ENCODE peak calls at places on chromosomes 12 and 14, in eight cellular contexts. O is upper lobe of right lung; T is CD8-positive, alpha-beta T cell; I is pancreas; J is upper lobe of left lung; L is lower lobe of right lung; Q is heart right ventricle; N is RWPE2. U is an unnamed sample.

GRCh38 chr14:102568115-102568614 is 24.3 kb upstream of the RCOR1 start:
- ATAC-seq in O (peak; percentile 88), T (peak; percentile 98), I (peak; percentile 93), J (peak; percentile 76), L (peak; percentile 84), Q (no peak), N (peak; percentile 92), U (no peak)

GRCh38 chr12:15830538-15830937 is 41.4 kb upstream of the EPS8 start:
- ATAC-seq in O (no peak), T (no peak), I (no peak), J (no peak), L (no peak), Q (peak; percentile 55), N (no peak), U (peak; percentile 46)

GRCh38 chr14:52267501-52268190 is at the start of gene PTGDR:
- ATAC-seq in O (peak; percentile 75), T (peak; percentile 77), I (no peak), J (peak; percentile 75), L (peak; percentile 72), Q (peak; percentile 60), N (peak; percentile 46), U (peak; percentile 14)

GRCh38 chr12:6936378-6936638 is 7.3 kb upstream of the RNU7-1 start:
- ATAC-seq in O (no peak), T (no peak), I (no peak), J (no peak), L (no peak), Q (no peak), N (no peak), U (no peak)

GRCh38 chr14:72247896-72248295 is 315.7 kb downstream of the RGS6 start:
- ATAC-seq in O (no peak), T (no peak), I (no peak), J (no peak), L (no peak), Q (peak; percentile 69), N (no peak), U (no peak)

GRCh38 chr12:30970559-30971202 is 44.1 kb downstream of the TSPAN11 start:
- ATAC-seq in O (no peak), T (no peak), I (no peak), J (no peak), L (no peak), Q (peak; percentile 27), N (no peak), U (peak; percentile 13)

GRCh38 chr14:99425272-99425681 is 55.4 kb downstream of the SETD3 start:
- ATAC-seq in O (peak; percentile 93), T (no peak), I (peak; percentile 89), J (peak; percentile 85), L (peak; percentile 87), Q (peak; percentile 28), N (no peak), U (no peak)

GRCh38 chr12:9717070-9717925 is 15.6 kb downstream of the CLECL1 start:
- ATAC-seq in O (no peak), T (no peak), I (no peak), J (no peak), L (no peak), Q (no peak), N (no peak), U (no peak)

GRCh38 chr12:113129664-113130456 is 5.7 kb downstream of the RASAL1 start:
- ATAC-seq in O (peak; percentile 5), T (no peak), I (no peak), J (no peak), L (no peak), Q (no peak), N (no peak), U (no peak)

GRCh38 chr12:98754095-98754494 is 109.0 kb downstream of the APAF1 start:
- ATAC-seq in O (no peak), T (no peak), I (no peak), J (no peak), L (no peak), Q (no peak), N (peak; percentile 60), U (no peak)

GRCh38 chr12:5437657-5438056 is 5.7 kb downstream of the NTF3 start:
- ATAC-seq in O (no peak), T (no peak), I (no peak), J (no peak), L (no peak), Q (peak; percentile 18), N (no peak), U (no peak)

GRCh38 chr12:94290353-94290752 is 142.0 kb downstream of the PLXNC1 start:
- ATAC-seq in O (peak; percentile 55), T (no peak), I (no peak), J (no peak), L (peak; percentile 71), Q (peak; percentile 63), N (no peak), U (no peak)

GRCh38 chr12:24742378-24742777 is 206.5 kb downstream of the BCAT1 start:
- ATAC-seq in O (peak; percentile 89), T (no peak), I (no peak), J (peak; percentile 51), L (peak; percentile 40), Q (peak; percentile 59), N (no peak), U (peak; percentile 60)

GRCh38 chr14:28975084-28975483 is 208.5 kb downstream of the FOXG1 start:
- ATAC-seq in O (no peak), T (no peak), I (no peak), J (no peak), L (no peak), Q (no peak), N (no peak), U (no peak)

GRCh38 chr14:77306406-77307098 is 14.1 kb downstream of the POMT2 start:
- ATAC-seq in O (no peak), T (no peak), I (no peak), J (no peak), L (no peak), Q (no peak), N (no peak), U (no peak)
- H3K27ac ChIP-seq in O (no peak overlapping the region), T (no peak overlapping the region), I (no peak overlapping the region), J (no peak overlapping the region), L (no peak overlapping the region), Q (no peak overlapping the region), N (peak overlapping the region; percentile 7), U (peak overlapping the region; percentile 41)

DNA sequence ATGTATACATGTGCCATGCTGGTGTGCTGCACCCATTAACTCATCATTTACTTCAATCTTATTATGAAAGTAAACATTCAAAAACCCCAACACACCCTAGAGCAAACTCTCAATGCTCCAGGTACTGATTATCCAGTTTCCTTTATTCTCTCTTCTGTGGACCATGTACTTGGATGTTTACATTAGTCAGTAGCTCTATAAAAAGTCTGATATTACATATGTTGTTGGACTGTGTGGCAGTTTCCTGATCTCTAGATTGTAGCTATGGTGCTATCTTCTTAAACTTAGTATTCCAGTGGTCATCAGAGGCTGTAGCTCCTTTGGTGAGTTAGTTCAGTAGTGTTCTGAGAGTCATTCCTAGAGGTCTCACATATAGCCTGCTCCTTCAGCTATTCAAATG is 25.1 kb upstream of the ITGA5 start:
- ATAC-seq in O (no peak), T (no peak), I (no peak), J (no peak), L (no peak), Q (no peak), N (no peak), U (no peak)
- H3K27me3 ChIP-seq in O (no peaks in the 10 kb centered on the region), T (no peaks in the 10 kb centered on the region), I (no peaks in the 10 kb centered on the region), J (no peaks in the 10 kb centered on the region), L (no peaks in the 10 kb centered on the region), Q (no peaks in the 10 kb centered on the region), N (no peaks in the 10 kb centered on the region), U (no peaks in the 10 kb centered on the region)

GRCh38 chr12:116771651-116772050 is 33.5 kb downstream of the RNFT2 start:
- ATAC-seq in O (no peak), T (no peak), I (no peak), J (no peak), L (no peak), Q (no peak), N (no peak), U (no peak)
- H3K27ac ChIP-seq in O (no peak overlapping the region), T (no peak overlapping the region), I (no peak overlapping the region), J (no peak overlapping the region), L (no peak overlapping the region), Q (no peak overlapping the region), N (no peak overlapping the region), U (no peak overlapping the region)

GRCh38 chr12:132393245-132393795 is 63.9 kb upstream of the GALNT9 start:
- ATAC-seq in O (no peak), T (no peak), I (no peak), J (no peak), L (no peak), Q (no peak), N (peak; percentile 52), U (no peak)

GRCh38 chr12:132395908-132396305 is 66.5 kb upstream of the GALNT9 start:
- ATAC-seq in O (no peak), T (no peak), I (no peak), J (no peak), L (no peak), Q (no peak), N (no peak), U (no peak)

GRCh38 chr12:132395192-132395907 is 66.0 kb upstream of the GALNT9 start:
- ATAC-seq in O (no peak), T (no peak), I (no peak), J (peak; percentile 47), L (no peak), Q (no peak), N (no peak), U (no peak)

GRCh38 chr12:132392389-132393244 is 63.2 kb upstream of the GALNT9 start:
- ATAC-seq in O (no peak), T (no peak), I (no peak), J (no peak), L (no peak), Q (no peak), N (no peak), U (no peak)

DNA sequence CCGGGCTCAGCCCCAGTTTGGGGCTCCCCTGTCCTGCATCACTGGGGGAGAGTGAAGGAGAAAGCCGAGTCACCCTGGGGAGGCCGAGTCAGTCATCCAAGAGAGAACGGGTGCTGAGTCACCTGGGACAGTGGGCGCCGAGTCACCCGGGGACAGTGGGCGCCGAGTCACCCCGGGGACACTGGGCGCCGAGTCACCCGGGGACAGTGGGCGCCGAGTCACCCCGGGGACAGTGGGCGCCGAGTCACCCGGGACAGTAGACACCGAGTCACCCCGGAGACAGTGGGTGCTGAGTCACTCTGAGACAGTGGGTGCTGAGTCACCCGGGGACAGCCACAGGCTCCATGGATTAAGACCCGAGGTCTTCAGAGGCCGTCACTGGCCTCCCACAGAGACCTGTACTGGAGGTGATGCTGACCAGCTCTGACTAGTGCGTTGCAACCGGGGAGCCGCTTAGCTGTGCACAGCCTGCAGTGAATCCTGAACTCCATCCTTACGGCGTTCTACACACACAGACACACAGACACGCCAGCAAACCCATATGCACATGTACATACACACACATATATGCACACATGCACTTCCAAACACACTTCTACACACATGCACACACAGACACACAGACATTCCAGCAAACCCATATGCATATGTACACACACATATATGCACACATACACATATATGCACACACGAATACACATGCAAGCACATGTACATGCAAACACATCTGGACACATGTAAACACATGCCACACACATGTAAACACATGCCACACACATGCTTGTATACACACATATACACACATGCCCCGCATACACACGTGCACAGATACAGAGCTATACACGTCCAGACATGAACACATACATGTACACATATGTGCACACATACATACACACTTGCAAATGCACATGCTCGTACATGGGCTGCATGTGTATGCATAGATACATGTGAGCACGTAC is 64.9 kb upstream of the GALNT9 start:
- ATAC-seq in O (no peak), T (no peak), I (no peak), J (no peak), L (peak; percentile 18), Q (no peak), N (no peak), U (no peak)
- H3K27me3 ChIP-seq in O (peaks cover 20% of the 10 kb centered on the region), T (no peaks in the 10 kb centered on the region), I (peaks cover 9% of the 10 kb centered on the region), J (peaks cover 3% of the 10 kb centered on the region), L (peaks cover 22% of the 10 kb centered on the region), Q (peaks cover 62% of the 10 kb centered on the region), N (peaks cover 27% of the 10 kb centered on the region), U (peaks cover 90% of the 10 kb centered on the region)

U was measured in gastroesophageal sphincter.